ENCODE peak calls at places on chromosomes 16 and 17, in seven cellular contexts. O is trophoblast cell, B is IMR-90, A is neuronal stem cell, Z is mesenchymal stem cell, C is mesendoderm, F is H1. T is an unnamed sample.

GRCh38 chr17:16919663-16920627 is 52.0 kb downstream of the TNFRSF13B start:
- DNase-seq in Z (no peak), B (no peak), A (no peak), F (no peak), O (no peak), C (peak; percentile 85), T (peak; percentile 90)

GRCh38 chr16:888901-889570 is 81.7 kb downstream of the LMF1 start:
- DNase-seq in A (no peak), F (no peak), Z (no peak), B (no peak), O (no peak), C (no peak), T (no peak)

GRCh38 chr16:86669285-86669805 is 91.0 kb downstream of the FOXL1 start:
- DNase-seq in B (no peak), C (no peak), F (no peak), Z (no peak), A (no peak), O (no peak), T (no peak)

GRCh38 chr17:80152057-80152831 is 5.3 kb upstream of the EIF4A3 start:
- DNase-seq in F (no peak), B (peak; percentile 69), A (no peak), C (peak; percentile 24), Z (peak; percentile 30), O (peak; percentile 62), T (no peak)

GRCh38 chr17:56314026-56314425 is 160.8 kb downstream of the ANKFN1 start:
- DNase-seq in F (no peak), A (no peak), O (no peak), C (no peak), B (peak; percentile 11), Z (no peak), T (no peak)

GRCh38 chr17:55969577-55969976 is 183.7 kb upstream of the ANKFN1 start:
- DNase-seq in F (no peak), Z (no peak), A (no peak), B (no peak), C (peak; percentile 10), O (no peak), T (no peak)

GRCh38 chr16:75593825-75594820 is 27.9 kb downstream of the GABARAPL2 start:
- DNase-seq in F (peak; percentile 25), B (peak; percentile 83), C (peak; percentile 88), Z (peak; percentile 40), O (no peak), A (no peak), T (peak; percentile 79)

GRCh38 chr16:89060207-89060794 is 33.4 kb upstream of the ACSF3 start:
- DNase-seq in B (no peak), C (no peak), F (no peak), A (no peak), O (no peak), Z (no peak), T (no peak)

GRCh38 chr17:75876938-75877751 is 1.2 kb downstream of the TRIM47 start:
- DNase-seq in C (peak; percentile 44), O (peak; percentile 64), F (no peak), B (peak; percentile 97), Z (peak; percentile 99), A (no peak), T (peak; percentile 68)

GRCh38 chr17:58401287-58401686 is 16.0 kb downstream of the RNF43 start:
- DNase-seq in A (no peak), C (no peak), B (no peak), Z (no peak), F (no peak), O (no peak), T (no peak)

GRCh38 chr17:44900894-44901293 is 1.6 kb upstream of the EFTUD2 start:
- DNase-seq in B (peak; percentile 83), Z (peak; percentile 84), A (no peak), F (no peak), C (no peak), O (no peak), T (no peak)

GRCh38 chr16:65185379-65185778 is 63.5 kb upstream of the CDH11 start:
- DNase-seq in C (no peak), A (no peak), O (no peak), Z (no peak), F (no peak), B (no peak), T (no peak)

GRCh38 chr17:57136355-57136754 is 51.3 kb downstream of the AKAP1 start:
- DNase-seq in C (no peak), B (no peak), O (no peak), Z (no peak), F (no peak), A (no peak), T (peak; percentile 43)

GRCh38 chr17:64694207-64694606 is 32.1 kb upstream of the SMURF2 start:
- DNase-seq in A (no peak), F (no peak), B (peak; percentile 67), C (peak; percentile 58), O (peak; percentile 94), Z (peak; percentile 94), T (no peak)

GRCh38 chr17:39213852-39214251 is 11.9 kb downstream of the STAC2 start:
- DNase-seq in Z (no peak), C (peak; percentile 67), O (peak; percentile 50), A (no peak), B (peak; percentile 22), F (no peak), T (no peak)

GRCh38 chr17:57869599-57870282 is 19.9 kb upstream of the MRPS23 start:
- DNase-seq in Z (peak; percentile 93), C (no peak), O (no peak), A (no peak), F (no peak), B (peak; percentile 97), T (peak; percentile 25)

GRCh38 chr17:70166571-70166970 is 2.8 kb upstream of the KCNJ2 start:
- DNase-seq in A (no peak), F (no peak), Z (no peak), B (no peak), O (no peak), C (no peak), T (no peak)

GRCh38 chr16:13621639-13622038 is 298.3 kb upstream of the ERCC4 start:
- DNase-seq in O (no peak), Z (no peak), F (no peak), C (peak; percentile 31), B (no peak), A (no peak), T (no peak)

GRCh38 chr17:30594223-30594952 is 117.2 kb downstream of the GOSR1 start:
- DNase-seq in A (no peak), Z (no peak), O (no peak), F (no peak), B (no peak), C (no peak), T (no peak)

GRCh38 chr16:14302031-14302398 is 230.9 kb downstream of the MRTFB start:
- DNase-seq in A (no peak), O (peak; percentile 85), Z (peak; percentile 72), F (no peak), C (peak; percentile 79), B (peak; percentile 60), T (peak; percentile 44)

GRCh38 chr16:20740007-20740883 is 1.4 kb downstream of the THUMPD1 start:
- DNase-seq in C (peak; percentile 7), Z (peak; percentile 5), B (no peak), A (no peak), O (no peak), F (no peak), T (no peak)

GRCh38 chr17:6157716-6158115 is 87.5 kb downstream of the WSCD1 start:
- DNase-seq in O (no peak), Z (no peak), B (no peak), F (no peak), C (no peak), A (no peak), T (no peak)

GRCh38 chr17:6153416-6153815 is 83.2 kb downstream of the WSCD1 start:
- DNase-seq in Z (no peak), O (no peak), C (no peak), A (no peak), B (no peak), F (no peak), T (no peak)
- H3K4ac ChIP-seq in Z (no peak overlapping the region), O (no peak overlapping the region), C (no peak overlapping the region), A (no peak overlapping the region), B (no peak overlapping the region), F (no peak overlapping the region), T (no peak overlapping the region)

DNA sequence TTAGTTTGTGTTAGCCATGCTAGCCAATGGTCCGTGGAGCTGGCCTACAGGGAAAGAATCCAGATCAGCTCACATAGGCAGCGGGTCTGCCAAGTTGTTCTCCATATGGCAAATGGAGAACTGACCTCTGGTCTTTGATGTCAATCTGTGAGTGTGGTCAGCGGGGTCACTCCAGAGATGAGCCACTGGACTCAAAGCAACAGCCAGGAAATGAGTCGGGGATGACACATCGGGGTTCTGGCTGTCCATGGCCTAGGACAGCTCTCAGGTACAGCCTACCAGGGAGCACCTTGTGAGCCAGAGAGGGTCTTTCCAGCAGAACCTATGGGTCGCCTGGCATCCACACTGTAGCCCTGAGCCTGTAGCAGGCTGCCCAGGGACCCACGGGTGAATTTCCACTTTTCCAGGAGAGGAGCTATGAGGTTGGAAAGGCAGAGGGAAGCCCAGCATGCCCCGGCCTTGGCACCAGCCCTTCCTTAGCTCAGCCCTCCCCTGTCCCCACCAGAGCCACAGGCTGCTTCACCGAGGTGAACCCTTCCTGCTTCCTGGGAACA is 203.0 kb upstream of the TNRC6C start:
- DNase-seq in B (no peak), F (no peak), C (no peak), A (no peak), Z (no peak), O (no peak), T (no peak)
- H3K4ac ChIP-seq in B (no peak overlapping the region), F (no peak overlapping the region), C (no peak overlapping the region), A (no peak overlapping the region), Z (no peak overlapping the region), O (no peak overlapping the region), T (no peak overlapping the region)

GRCh38 chr17:72115789-72116520 is 4.9 kb upstream of the SOX9 start:
- DNase-seq in O (no peak), C (no peak), B (no peak), Z (peak; percentile 25), A (no peak), F (no peak), T (peak; percentile 72)

GRCh38 chr17:72116692-72117469 is 3.9 kb upstream of the SOX9 start:
- DNase-seq in B (peak; percentile 30), Z (peak; percentile 51), A (no peak), O (no peak), F (no peak), C (no peak), T (no peak)

GRCh38 chr17:72110953-72111339 is 9.9 kb upstream of the SOX9 start:
- DNase-seq in B (no peak), C (no peak), A (no peak), O (no peak), Z (no peak), F (no peak), T (no peak)

GRCh38 chr17:72111374-72111773 is 9.4 kb upstream of the SOX9 start:
- DNase-seq in Z (no peak), F (no peak), O (no peak), A (no peak), B (no peak), C (no peak), T (no peak)

DNA sequence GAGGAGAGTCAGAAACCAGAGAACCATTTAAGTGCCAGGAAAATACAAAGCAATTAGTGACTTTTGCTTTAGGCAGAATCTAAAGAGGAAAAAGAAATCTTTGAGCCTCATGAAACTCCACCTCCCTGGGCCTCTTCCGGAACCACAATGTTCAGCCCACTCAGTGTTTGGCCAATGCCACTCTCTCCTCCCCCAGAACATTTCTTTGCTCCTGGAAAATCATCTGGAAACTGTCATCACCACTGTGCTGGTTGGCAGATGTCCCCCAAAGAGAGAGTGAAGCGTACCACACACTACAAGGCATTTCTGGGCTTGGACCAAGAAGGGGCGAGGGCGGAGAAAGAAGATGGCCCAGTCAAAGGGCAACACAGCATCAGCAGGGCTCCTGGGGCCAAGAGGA is 7.1 kb upstream of the SOX9 start:
- DNase-seq in O (no peak), A (no peak), C (no peak), F (no peak), Z (no peak), B (no peak), T (no peak)
- H3K4ac ChIP-seq in O (no peak overlapping the region), A (no peak overlapping the region), C (no peak overlapping the region), F (no peak overlapping the region), Z (no peak overlapping the region), B (no peak overlapping the region), T (no peak overlapping the region)

GRCh38 chr17:7914771-7915610 is 1.1 kb downstream of the RNF227 start:
- DNase-seq in A (no peak), C (no peak), Z (no peak), O (no peak), F (no peak), B (peak; percentile 72), T (no peak)
- H3K4ac ChIP-seq in A (no peak overlapping the region), C (no peak overlapping the region), Z (peak overlapping the region; percentile 55), O (no peak overlapping the region), F (no peak overlapping the region), B (peak overlapping the region; percentile 15), T (no peak overlapping the region)